ENCODE peak calls at places on chromosomes 6 and 20, in five cellular contexts. N is tibial nerve, G is type B pancreatic cell, D is cardiac fibroblast, J is body of pancreas. F is an unnamed sample.

GRCh38 chr20:58450259-58450658 is 61.2 kb downstream of the VAPB start:
- DNase-seq in N (no peak), G (no peak), D (peak), J (no peak), F (no peak)

GRCh38 chr6:163428373-163428772 is 13.9 kb downstream of the QKI start:
- DNase-seq in N (no peak), G (no peak), D (no peak), J (no peak), F (no peak)

GRCh38 chr6:151029976-151030375 is 164.5 kb downstream of the MTHFD1L start:
- DNase-seq in N (no peak), G (no peak), D (no peak), J (no peak), F (no peak)

GRCh38 chr20:37677969-37678610 is 15.7 kb upstream of the CTNNBL1 start:
- DNase-seq in N (no peak), G (no peak), D (no peak), J (no peak), F (no peak)

GRCh38 chr6:143965503-143966171 is 42.4 kb downstream of the PLAGL1 start:
- DNase-seq in N (no peak), G (no peak), D (peak), J (no peak), F (no peak)

GRCh38 chr6:14113951-14114350 is 3.6 kb upstream of the CD83 start:
- DNase-seq in N (no peak), G (no peak), D (no peak), J (no peak), F (no peak)

GRCh38 chr6:156866181-156866862 is 89.1 kb downstream of the ARID1B start:
- DNase-seq in N (no peak), G (no peak), D (peak), J (no peak), F (no peak)

GRCh38 chr6:108164815-108165706 is 761 bp upstream of the NR2E1 start:
- DNase-seq in N (no peak), G (no peak), D (no peak), J (no peak), F (no peak)

GRCh38 chr20:58308680-58309527 is 611 bp upstream of the RAB22A start:
- DNase-seq in N (peak), G (peak), D (peak), J (peak), F (peak)

GRCh38 chr6:112780498-112781096 is 433.5 kb downstream of the RFPL4B start:
- DNase-seq in N (peak), G (peak), D (peak), J (peak), F (peak)

GRCh38 chr6:151690303-151690702 is 117.2 kb upstream of the ESR1 start:
- DNase-seq in N (peak), G (no peak), D (peak), J (no peak), F (no peak)

GRCh38 chr20:38674178-38675133 is 49.8 kb upstream of the SLC32A1 start:
- DNase-seq in N (no peak), G (peak), D (peak), J (peak), F (peak)

GRCh38 chr6:140379919-140380318 is 1005.5 kb upstream of the CITED2 start:
- DNase-seq in N (no peak), G (no peak), D (peak), J (no peak), F (no peak)

GRCh38 chr6:15296735-15297134 is 50.9 kb downstream of the JARID2 start:
- DNase-seq in N (no peak), G (no peak), D (no peak), J (no peak), F (no peak)

GRCh38 chr6:89487864-89488263 is 54.9 kb downstream of the ANKRD6 start:
- DNase-seq in N (no peak), G (no peak), D (no peak), J (no peak), F (no peak)

GRCh38 chr20:58551631-58552030 is 36.4 kb upstream of the APCDD1L start:
- DNase-seq in N (no peak), G (peak), D (no peak), J (no peak), F (no peak)

GRCh38 chr6:100258752-100259151 is 206.0 kb downstream of the SIM1 start:
- DNase-seq in N (no peak), G (no peak), D (no peak), J (no peak), F (no peak)

GRCh38 chr6:36815962-36816735 is 23.1 kb downstream of the CPNE5 start:
- DNase-seq in N (no peak), G (no peak), D (no peak), J (no peak), F (no peak)

GRCh38 chr6:37922563-37922962 is 103.0 kb downstream of the ZFAND3 start:
- DNase-seq in N (no peak), G (no peak), D (peak), J (no peak), F (no peak)

GRCh38 chr6:116206231-116206903 is 47.5 kb downstream of the TSPYL4 start:
- DNase-seq in N (no peak), G (no peak), D (peak), J (no peak), F (no peak)

GRCh38 chr6:149961728-149962425 is 1.9 kb upstream of the ULBP1 start:
- DNase-seq in N (no peak), G (peak), D (peak), J (no peak), F (no peak)

GRCh38 chr20:8534368-8534767 is 402.3 kb downstream of the PLCB1 start:
- DNase-seq in N (no peak), G (no peak), D (no peak), J (no peak), F (no peak)

GRCh38 chr6:113934101-113934500 is 36.8 kb downstream of the HDAC2 start:
- DNase-seq in N (no peak), G (no peak), D (no peak), J (no peak), F (no peak)

GRCh38 chr6:108627692-108628565 is 67.2 kb downstream of the FOXO3 start:
- DNase-seq in N (no peak), G (no peak), D (peak), J (no peak), F (no peak)

GRCh38 chr6:168039849-168040248 is 39.2 kb downstream of the FRMD1 start:
- DNase-seq in N (no peak), G (no peak), D (no peak), J (no peak), F (no peak)

GRCh38 chr20:33445881-33446615 is 2.5 kb upstream of the SNTA1 start:
- DNase-seq in N (no peak), G (no peak), D (no peak), J (no peak), F (no peak)

GRCh38 chr6:42344756-42345155 is 107.0 kb downstream of the TRERF1 start:
- DNase-seq in N (no peak), G (no peak), D (peak), J (no peak), F (no peak)

F was measured in heart right ventricle.